ENCODE peak calls at places on chromosome 14, in six cellular contexts. T is lower leg skin, Z is A549, O is GM12878, D is Peyer's patch, F is thyroid gland. M is an unnamed sample.

GRCh38 chr14:94044476-94045091 is 18.4 kb downstream of the OTUB2 start:
- DNase-seq in T (no peak), Z (no peak), O (no peak), D (no peak), F (no peak), M (peak)

GRCh38 chr14:55688566-55688965 is 108.6 kb downstream of the KTN1 start:
- DNase-seq in T (no peak), Z (no peak), O (no peak), D (no peak), F (no peak), M (no peak)

GRCh38 chr14:57326253-57326652 is 57.5 kb downstream of the AP5M1 start:
- DNase-seq in T (no peak), Z (no peak), O (peak), D (peak), F (no peak), M (no peak)

GRCh38 chr14:103905861-103906456 is 22.3 kb upstream of the TDRD9 start:
- DNase-seq in T (no peak), Z (no peak), O (no peak), D (no peak), F (no peak), M (no peak)

GRCh38 chr14:34128665-34129064 is 177.8 kb upstream of the EGLN3 start:
- DNase-seq in T (no peak), Z (no peak), O (no peak), D (no peak), F (no peak), M (no peak)

GRCh38 chr14:75861161-75861621 is 120.6 kb downstream of the TGFB3 start:
- DNase-seq in T (no peak), Z (no peak), O (no peak), D (no peak), F (no peak), M (no peak)

GRCh38 chr14:26008290-26008689 is 589.5 kb downstream of the NOVA1 start:
- DNase-seq in T (no peak), Z (no peak), O (no peak), D (no peak), F (no peak), M (no peak)

GRCh38 chr14:94036328-94037167 is 10.4 kb downstream of the OTUB2 start:
- DNase-seq in T (peak), Z (peak), O (no peak), D (peak), F (peak), M (peak)

GRCh38 chr14:77212933-77213656 is 31.5 kb downstream of the TMEM63C start:
- DNase-seq in T (no peak), Z (peak), O (no peak), D (peak), F (peak), M (no peak)

GRCh38 chr14:71142375-71143038 is 235.2 kb downstream of the PCNX1 start:
- DNase-seq in T (no peak), Z (no peak), O (peak), D (no peak), F (no peak), M (no peak)

GRCh38 chr14:33809456-33809855 is 141.4 kb downstream of the EGLN3 start:
- DNase-seq in T (no peak), Z (no peak), O (no peak), D (no peak), F (no peak), M (no peak)

GRCh38 chr14:60266021-60266937 is 17.3 kb downstream of the PPM1A start:
- DNase-seq in T (no peak), Z (peak), O (no peak), D (no peak), F (no peak), M (no peak)

GRCh38 chr14:58772814-58773620 is 135.3 kb downstream of the DACT1 start:
- DNase-seq in T (no peak), Z (no peak), O (no peak), D (no peak), F (no peak), M (no peak)

GRCh38 chr14:89621009-89621421 is 204.0 kb upstream of the FOXN3 start:
- DNase-seq in T (no peak), Z (no peak), O (no peak), D (peak), F (no peak), M (no peak)

GRCh38 chr14:42930058-42930457 is 1323.4 kb downstream of the LRFN5 start:
- DNase-seq in T (peak), Z (no peak), O (no peak), D (no peak), F (no peak), M (no peak)

DNA sequence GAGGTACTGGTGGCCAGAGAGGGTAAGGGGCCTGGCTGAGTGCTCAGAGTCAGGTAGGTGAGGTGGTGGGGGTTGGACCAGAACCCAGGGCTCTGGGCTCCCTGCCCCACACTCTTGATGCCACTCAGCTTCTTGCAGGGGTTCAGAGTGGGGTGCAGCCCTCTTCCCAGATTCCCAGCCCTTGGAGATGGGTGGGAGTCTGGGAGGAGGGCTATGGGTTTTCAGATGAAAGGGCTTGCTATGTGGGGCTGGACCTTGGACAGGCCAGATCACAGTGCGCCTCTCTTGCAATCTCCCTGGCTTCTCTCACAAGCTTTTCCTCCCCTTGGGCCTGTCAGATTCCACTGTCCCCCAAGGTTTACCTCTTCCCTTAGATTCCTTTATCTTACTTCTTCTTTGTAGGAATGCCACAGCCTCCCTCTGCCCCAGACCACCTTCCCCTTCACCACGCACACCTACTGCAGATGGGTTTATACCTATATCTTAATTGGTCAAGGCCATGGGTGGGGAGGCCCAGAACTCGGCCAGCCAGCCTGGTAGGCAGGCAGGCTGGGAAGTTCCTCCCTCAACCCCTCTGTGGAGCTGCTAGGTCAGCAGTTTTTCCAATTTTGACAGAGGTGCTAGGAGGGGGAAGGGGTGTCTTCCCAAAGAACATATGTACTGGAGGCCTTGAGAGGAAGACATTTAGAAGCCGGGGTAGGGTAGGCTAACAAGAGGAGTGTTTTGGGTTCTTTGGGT is 1.3 kb downstream of the NYNRIN start:
- DNase-seq in T (no peak), Z (no peak), O (no peak), D (no peak), F (no peak), M (no peak)
- H3K4me3 ChIP-seq in T (no peak), Z (no peak), O (no peak), D (peak), F (no peak), M (no peak)

GRCh38 chr14:105860615-105861580 is 334.5 kb downstream of the TMEM121 start:
- DNase-seq in T (no peak), Z (no peak), O (no peak), D (peak), F (no peak), M (peak)
- TF ChIP-seq POLR2A in T (no peak), Z (no peak), O (peak), D (no peak), F (no peak), M (no peak)

GRCh38 chr14:23009939-23010718 is at the start of gene C14orf93:
- DNase-seq in T (peak), Z (peak), O (no peak), D (peak), F (peak), M (peak)
- H3K4me3 ChIP-seq in T (peak), Z (peak), O (peak), D (peak), F (peak), M (peak)

GRCh38 chr14:96253140-96253539 is 2.9 kb upstream of the BDKRB1 start:
- DNase-seq in T (no peak), Z (peak), O (no peak), D (no peak), F (no peak), M (no peak)
- TF ChIP-seq POLR2A in T (no peak), Z (no peak), O (no peak), D (no peak), F (no peak), M (no peak)

DNA sequence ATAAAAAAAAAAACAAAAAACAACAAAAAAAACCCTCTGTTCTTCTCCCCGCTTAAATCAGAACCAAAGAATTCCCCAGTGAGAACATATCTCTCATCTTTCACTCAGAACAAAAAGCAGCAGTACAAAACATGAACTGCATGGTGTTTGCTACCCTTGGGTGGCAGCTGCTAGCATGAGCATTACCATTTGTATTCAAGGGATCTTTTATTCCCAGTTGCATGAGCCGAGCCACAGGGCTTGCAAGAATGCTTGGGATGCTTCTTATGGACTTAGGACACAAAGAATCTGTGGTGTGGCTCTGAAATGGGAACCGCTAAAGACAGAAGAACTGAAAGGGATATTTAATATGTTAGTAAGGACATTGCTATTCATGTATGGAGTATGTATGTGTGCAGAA is 190.6 kb downstream of the TMX1 start:
- DNase-seq in T (no peak), Z (no peak), O (no peak), D (no peak), F (no peak), M (no peak)
- H3K4me3 ChIP-seq in T (no peak), Z (no peak), O (no peak), D (no peak), F (no peak), M (no peak)